ENCODE peak calls at places on chromosomes 2 and 18, in seven cellular contexts. One of them, this sample, is unnamed.
A peak's percentile ranks its signal among the peaks of the same experiment; 100 is the strongest.

GRCh38 chr2:101305492-101306123 is 2.9 kb downstream of the RNF149 start:
- DNase-seq in naive thymus-derived CD4-positive, alpha-beta T cell: no peak
- DNase-seq in hepatocyte: peak; percentile 37
- DNase-seq in tibial nerve: no peak
- DNase-seq in ovary: no peak
- DNase-seq in lower lobe of right lung: no peak
- DNase-seq in mesenchymal stem cell: peak; percentile 85
- DNase-seq in this sample: no peak

GRCh38 chr2:178359192-178359912 is 91.6 kb downstream of the PRKRA start:
- DNase-seq in naive thymus-derived CD4-positive, alpha-beta T cell: no peak
- DNase-seq in hepatocyte: no peak
- DNase-seq in tibial nerve: no peak
- DNase-seq in ovary: no peak
- DNase-seq in lower lobe of right lung: no peak
- DNase-seq in mesenchymal stem cell: no peak
- DNase-seq in this sample: no peak

GRCh38 chr2:41597672-41598071 is 450.1 kb upstream of the PKDCC start:
- DNase-seq in naive thymus-derived CD4-positive, alpha-beta T cell: no peak
- DNase-seq in hepatocyte: no peak
- DNase-seq in tibial nerve: no peak
- DNase-seq in ovary: no peak
- DNase-seq in lower lobe of right lung: no peak
- DNase-seq in mesenchymal stem cell: no peak
- DNase-seq in this sample: no peak

GRCh38 chr18:67525328-67526110 is 9.0 kb upstream of the DSEL start:
- DNase-seq in naive thymus-derived CD4-positive, alpha-beta T cell: no peak
- DNase-seq in hepatocyte: peak; percentile 82
- DNase-seq in tibial nerve: peak; percentile 26
- DNase-seq in ovary: peak; percentile 71
- DNase-seq in lower lobe of right lung: peak; percentile 41
- DNase-seq in mesenchymal stem cell: peak; percentile 90
- DNase-seq in this sample: peak; percentile 54

GRCh38 chr18:29062921-29063320 is 886.0 kb upstream of the CDH2 start:
- DNase-seq in naive thymus-derived CD4-positive, alpha-beta T cell: no peak
- DNase-seq in hepatocyte: no peak
- DNase-seq in tibial nerve: no peak
- DNase-seq in ovary: no peak
- DNase-seq in lower lobe of right lung: no peak
- DNase-seq in mesenchymal stem cell: no peak
- DNase-seq in this sample: no peak

GRCh38 chr2:74481961-74482800 is 617 bp downstream of the CCDC142 start:
- DNase-seq in naive thymus-derived CD4-positive, alpha-beta T cell: no peak
- DNase-seq in hepatocyte: peak; percentile 54
- DNase-seq in tibial nerve: no peak
- DNase-seq in ovary: no peak
- DNase-seq in lower lobe of right lung: no peak
- DNase-seq in mesenchymal stem cell: peak; percentile 37
- DNase-seq in this sample: peak; percentile 83

GRCh38 chr18:25349131-25349925 is 2.6 kb downstream of the ZNF521 start:
- DNase-seq in naive thymus-derived CD4-positive, alpha-beta T cell: no peak
- DNase-seq in hepatocyte: peak; percentile 31
- DNase-seq in tibial nerve: no peak
- DNase-seq in ovary: peak; percentile 61
- DNase-seq in lower lobe of right lung: peak; percentile 45
- DNase-seq in mesenchymal stem cell: peak; percentile 78
- DNase-seq in this sample: peak; percentile 76

GRCh38 chr2:45497355-45497754 is 113.7 kb downstream of the SRBD1 start:
- DNase-seq in naive thymus-derived CD4-positive, alpha-beta T cell: no peak
- DNase-seq in hepatocyte: peak; percentile 4
- DNase-seq in tibial nerve: no peak
- DNase-seq in ovary: no peak
- DNase-seq in lower lobe of right lung: no peak
- DNase-seq in mesenchymal stem cell: no peak
- DNase-seq in this sample: no peak

GRCh38 chr2:227597993-227598392 is 700 bp upstream of the SCYGR2 start:
- DNase-seq in naive thymus-derived CD4-positive, alpha-beta T cell: no peak
- DNase-seq in hepatocyte: no peak
- DNase-seq in tibial nerve: no peak
- DNase-seq in ovary: no peak
- DNase-seq in lower lobe of right lung: no peak
- DNase-seq in mesenchymal stem cell: no peak
- DNase-seq in this sample: no peak

GRCh38 chr18:9474103-9474982 is 970 bp upstream of the RALBP1 start:
- DNase-seq in naive thymus-derived CD4-positive, alpha-beta T cell: peak; percentile 2
- DNase-seq in hepatocyte: peak; percentile 94
- DNase-seq in tibial nerve: peak; percentile 54
- DNase-seq in ovary: peak; percentile 13
- DNase-seq in lower lobe of right lung: no peak
- DNase-seq in mesenchymal stem cell: peak; percentile 91
- DNase-seq in this sample: no peak

GRCh38 chr2:66587216-66587615 is 152.3 kb downstream of the MEIS1 start:
- DNase-seq in naive thymus-derived CD4-positive, alpha-beta T cell: no peak
- DNase-seq in hepatocyte: peak; percentile 63
- DNase-seq in tibial nerve: no peak
- DNase-seq in ovary: peak; percentile 54
- DNase-seq in lower lobe of right lung: no peak
- DNase-seq in mesenchymal stem cell: no peak
- DNase-seq in this sample: no peak

GRCh38 chr2:139721454-139721995 is 941.3 kb upstream of the NXPH2 start:
- DNase-seq in naive thymus-derived CD4-positive, alpha-beta T cell: no peak
- DNase-seq in hepatocyte: no peak
- DNase-seq in tibial nerve: no peak
- DNase-seq in ovary: no peak
- DNase-seq in lower lobe of right lung: no peak
- DNase-seq in mesenchymal stem cell: no peak
- DNase-seq in this sample: no peak

GRCh38 chr2:215328066-215328465 is 16.2 kb downstream of the ATIC start:
- DNase-seq in naive thymus-derived CD4-positive, alpha-beta T cell: no peak
- DNase-seq in hepatocyte: no peak
- DNase-seq in tibial nerve: no peak
- DNase-seq in ovary: no peak
- DNase-seq in lower lobe of right lung: no peak
- DNase-seq in mesenchymal stem cell: no peak
- DNase-seq in this sample: no peak

GRCh38 chr18:42574871-42575270 is 540.6 kb downstream of the RIT2 start:
- DNase-seq in naive thymus-derived CD4-positive, alpha-beta T cell: no peak
- DNase-seq in hepatocyte: no peak
- DNase-seq in tibial nerve: no peak
- DNase-seq in ovary: no peak
- DNase-seq in lower lobe of right lung: no peak
- DNase-seq in mesenchymal stem cell: no peak
- DNase-seq in this sample: no peak

GRCh38 chr2:20625491-20625919 is 25.4 kb downstream of the HS1BP3 start:
- DNase-seq in naive thymus-derived CD4-positive, alpha-beta T cell: no peak
- DNase-seq in hepatocyte: no peak
- DNase-seq in tibial nerve: no peak
- DNase-seq in ovary: no peak
- DNase-seq in lower lobe of right lung: peak; percentile 34
- DNase-seq in mesenchymal stem cell: no peak
- DNase-seq in this sample: peak; percentile 57

GRCh38 chr2:70659551-70659950 is 105.9 kb upstream of the TGFA start:
- DNase-seq in naive thymus-derived CD4-positive, alpha-beta T cell: no peak
- DNase-seq in hepatocyte: no peak
- DNase-seq in tibial nerve: no peak
- DNase-seq in ovary: no peak
- DNase-seq in lower lobe of right lung: no peak
- DNase-seq in mesenchymal stem cell: no peak
- DNase-seq in this sample: no peak

GRCh38 chr2:235666240-235666781 is 172.5 kb downstream of the AGAP1 start:
- DNase-seq in naive thymus-derived CD4-positive, alpha-beta T cell: no peak
- DNase-seq in hepatocyte: peak; percentile 78
- DNase-seq in tibial nerve: no peak
- DNase-seq in ovary: peak; percentile 48
- DNase-seq in lower lobe of right lung: no peak
- DNase-seq in mesenchymal stem cell: peak; percentile 91
- DNase-seq in this sample: no peak

GRCh38 chr2:101406867-101407266 is 19.6 kb upstream of the CREG2 start:
- DNase-seq in naive thymus-derived CD4-positive, alpha-beta T cell: no peak
- DNase-seq in hepatocyte: peak; percentile 22
- DNase-seq in tibial nerve: no peak
- DNase-seq in ovary: no peak
- DNase-seq in lower lobe of right lung: no peak
- DNase-seq in mesenchymal stem cell: peak; percentile 92
- DNase-seq in this sample: peak; percentile 46

GRCh38 chr2:3613524-3613905 is 18.6 kb downstream of the COLEC11 start:
- DNase-seq in naive thymus-derived CD4-positive, alpha-beta T cell: no peak
- DNase-seq in hepatocyte: no peak
- DNase-seq in tibial nerve: no peak
- DNase-seq in ovary: peak; percentile 4
- DNase-seq in lower lobe of right lung: no peak
- DNase-seq in mesenchymal stem cell: no peak
- DNase-seq in this sample: no peak

GRCh38 chr2:101697124-101697793 is at the start of gene MAP4K4:
- DNase-seq in naive thymus-derived CD4-positive, alpha-beta T cell: peak; percentile 60
- DNase-seq in hepatocyte: peak; percentile 89
- DNase-seq in tibial nerve: peak; percentile 75
- DNase-seq in ovary: peak; percentile 85
- DNase-seq in lower lobe of right lung: peak; percentile 86
- DNase-seq in mesenchymal stem cell: peak; percentile 82
- DNase-seq in this sample: peak; percentile 91

DNA sequence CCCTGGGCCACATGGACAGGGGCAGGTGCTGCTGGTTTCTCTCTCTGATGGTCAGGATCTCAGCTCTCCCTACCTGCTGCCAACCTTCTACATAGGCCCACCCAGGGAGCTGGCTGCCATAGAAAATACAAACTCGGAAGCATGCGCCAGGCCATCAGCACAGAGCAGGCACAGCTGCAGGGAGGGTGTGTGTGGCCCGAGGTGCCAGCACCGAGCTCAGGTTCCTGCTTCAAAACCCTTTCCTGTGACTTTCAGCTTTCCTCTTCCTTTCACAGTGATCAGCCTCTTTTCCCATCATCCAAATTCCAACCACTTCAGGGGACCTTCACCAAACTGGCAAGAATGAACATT is 133.0 kb upstream of the ID2 start:
- DNase-seq in naive thymus-derived CD4-positive, alpha-beta T cell: no peak
- DNase-seq in hepatocyte: no peak
- DNase-seq in tibial nerve: no peak
- DNase-seq in ovary: peak; percentile 6
- DNase-seq in lower lobe of right lung: no peak
- DNase-seq in mesenchymal stem cell: no peak
- DNase-seq in this sample: peak; percentile 36
- H3K4me1 ChIP-seq in naive thymus-derived CD4-positive, alpha-beta T cell: peaks cover 31% of the 10 kb centered on the region
- H3K4me1 ChIP-seq in hepatocyte: no peaks in the 10 kb centered on the region
- H3K4me1 ChIP-seq in tibial nerve: no peaks in the 10 kb centered on the region
- H3K4me1 ChIP-seq in ovary: peaks cover 3% of the 10 kb centered on the region
- H3K4me1 ChIP-seq in lower lobe of right lung: peaks cover 24% of the 10 kb centered on the region
- H3K4me1 ChIP-seq in mesenchymal stem cell: peaks cover 15% of the 10 kb centered on the region
- H3K4me1 ChIP-seq in this sample: no peaks in the 10 kb centered on the region

DNA sequence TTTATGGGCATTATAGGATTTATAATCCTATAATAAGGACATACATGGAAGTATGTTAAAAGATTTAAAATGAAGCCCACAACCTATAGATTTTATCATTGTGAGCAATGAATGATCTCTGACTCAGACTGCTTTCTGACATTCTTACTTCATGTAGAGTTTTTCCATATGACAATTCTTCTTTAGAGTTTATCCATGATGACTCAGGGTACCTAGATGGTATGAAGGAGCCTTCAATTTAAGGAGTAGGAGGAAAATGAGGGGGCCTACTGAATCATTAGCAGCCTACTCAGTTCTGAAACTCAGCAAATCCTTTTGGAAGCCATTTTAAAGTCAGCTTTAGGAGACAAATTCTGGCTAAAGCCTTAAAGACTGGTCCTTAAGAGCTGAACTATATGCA is 10.4 kb downstream of the PELI1 start:
- DNase-seq in naive thymus-derived CD4-positive, alpha-beta T cell: no peak
- DNase-seq in hepatocyte: no peak
- DNase-seq in tibial nerve: no peak
- DNase-seq in ovary: no peak
- DNase-seq in lower lobe of right lung: no peak
- DNase-seq in mesenchymal stem cell: peak; percentile 58
- DNase-seq in this sample: no peak
- H3K27ac ChIP-seq in naive thymus-derived CD4-positive, alpha-beta T cell: no peak overlapping the region
- H3K27ac ChIP-seq in hepatocyte: peak overlapping the region; percentile 23
- H3K27ac ChIP-seq in tibial nerve: no peak overlapping the region
- H3K27ac ChIP-seq in ovary: no peak overlapping the region
- H3K27ac ChIP-seq in lower lobe of right lung: no peak overlapping the region
- H3K27ac ChIP-seq in mesenchymal stem cell: no peak overlapping the region
- H3K27ac ChIP-seq in this sample: no peak overlapping the region

DNA sequence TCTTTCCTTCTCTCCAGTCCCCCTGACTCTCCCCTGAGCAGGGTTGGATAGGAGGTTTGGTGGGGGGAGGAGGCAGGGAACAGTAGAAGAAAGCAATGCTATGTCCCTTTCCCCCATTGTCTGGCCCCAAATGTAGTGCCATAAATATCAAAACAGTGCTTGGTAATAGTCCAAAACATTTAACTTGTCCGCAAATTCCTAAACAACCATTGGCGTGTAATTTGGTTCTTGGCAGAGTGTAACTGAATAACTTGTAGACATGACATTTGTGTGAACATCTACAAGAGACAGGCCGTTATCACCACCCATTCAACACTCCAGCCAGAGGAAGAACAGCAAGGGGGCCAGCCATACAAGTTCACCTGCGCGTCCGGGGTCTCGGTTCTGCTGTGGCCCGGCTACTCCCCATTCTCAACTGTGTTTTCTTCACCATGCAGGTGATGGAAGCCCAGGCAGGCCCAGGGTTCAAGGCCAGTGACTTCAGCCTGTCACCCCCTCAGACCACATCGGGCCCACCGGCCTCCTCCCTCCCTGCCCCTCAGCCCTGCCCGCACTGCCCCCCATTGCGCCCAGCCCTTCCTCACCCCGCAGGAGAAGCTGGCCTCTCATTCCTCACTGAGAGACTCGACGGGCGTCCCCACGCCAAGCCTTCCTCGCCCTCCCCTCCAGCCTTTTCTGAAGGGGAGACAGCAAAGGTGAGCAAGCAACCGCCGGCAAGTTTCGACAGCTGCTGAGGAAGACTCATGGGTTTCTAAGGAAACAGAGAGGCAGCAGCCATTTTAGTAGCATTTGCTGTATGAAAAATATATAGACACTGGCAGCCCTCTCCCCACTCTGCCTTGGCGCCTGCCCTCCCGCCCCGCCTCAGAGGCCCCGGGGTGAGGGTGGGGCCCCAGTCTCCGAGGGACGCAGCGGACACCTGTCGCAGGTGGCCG is 667 bp upstream of the RAPGEF4 start:
- DNase-seq in naive thymus-derived CD4-positive, alpha-beta T cell: no peak
- DNase-seq in hepatocyte: no peak
- DNase-seq in tibial nerve: no peak
- DNase-seq in ovary: no peak
- DNase-seq in lower lobe of right lung: no peak
- DNase-seq in mesenchymal stem cell: no peak
- DNase-seq in this sample: no peak
- H3K27me3 ChIP-seq in naive thymus-derived CD4-positive, alpha-beta T cell: peaks cover 9% of the 10 kb centered on the region
- H3K27me3 ChIP-seq in hepatocyte: peaks cover 48% of the 10 kb centered on the region
- H3K27me3 ChIP-seq in tibial nerve: no peaks in the 10 kb centered on the region
- H3K27me3 ChIP-seq in ovary: no peaks in the 10 kb centered on the region
- H3K27me3 ChIP-seq in lower lobe of right lung: peaks cover 44% of the 10 kb centered on the region
- H3K27me3 ChIP-seq in mesenchymal stem cell: peaks cover 29% of the 10 kb centered on the region
- H3K27me3 ChIP-seq in this sample: no peaks in the 10 kb centered on the region

DNA sequence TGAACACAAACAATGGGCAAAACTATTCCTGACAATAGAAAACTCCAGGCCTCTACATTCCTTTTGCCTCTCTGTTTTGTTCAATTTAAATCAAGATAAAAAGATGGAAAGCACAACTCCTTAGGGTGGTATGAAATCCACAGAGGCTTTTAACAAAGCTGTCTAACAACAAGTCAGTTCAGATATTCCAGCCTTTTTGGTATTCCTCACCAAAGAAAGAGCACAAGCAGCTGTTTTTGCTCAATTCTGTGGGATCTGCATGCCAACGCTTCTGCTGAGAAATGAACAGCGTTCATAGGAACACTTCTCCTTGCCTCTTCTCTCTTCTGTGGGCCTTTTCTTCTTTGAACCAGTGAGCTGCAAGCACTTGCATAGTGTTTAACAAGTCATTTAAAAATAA is 411.6 kb upstream of the TCF4 start:
- DNase-seq in naive thymus-derived CD4-positive, alpha-beta T cell: no peak
- DNase-seq in hepatocyte: no peak
- DNase-seq in tibial nerve: no peak
- DNase-seq in ovary: peak; percentile 22
- DNase-seq in lower lobe of right lung: no peak
- DNase-seq in mesenchymal stem cell: peak; percentile 19
- DNase-seq in this sample: no peak
- H3K4me1 ChIP-seq in naive thymus-derived CD4-positive, alpha-beta T cell: no peaks in the 10 kb centered on the region
- H3K4me1 ChIP-seq in hepatocyte: peaks cover 25% of the 10 kb centered on the region
- H3K4me1 ChIP-seq in tibial nerve: no peaks in the 10 kb centered on the region
- H3K4me1 ChIP-seq in ovary: peaks cover 7% of the 10 kb centered on the region
- H3K4me1 ChIP-seq in lower lobe of right lung: peaks cover 10% of the 10 kb centered on the region
- H3K4me1 ChIP-seq in mesenchymal stem cell: peaks cover 3% of the 10 kb centered on the region
- H3K4me1 ChIP-seq in this sample: no peaks in the 10 kb centered on the region

This sample was measured in aorta.